ENCODE peak calls at places on chromosomes 5 and 9, in six cellular contexts. J is H1, S is Karpas-422, I is IMR-90, F is fibroblast of lung, V is neural progenitor cell. Y is an unnamed sample.

GRCh38 chr9:88583901-88584596 is 49.1 kb downstream of the NXNL2 start:
- DNase-seq in J (no peak), S (peak; percentile 69), I (peak; percentile 85), F (peak; percentile 65), V (peak; percentile 45), Y (peak; percentile 5)

GRCh38 chr9:114086607-114087006 is 8.5 kb upstream of the AMBP start:
- DNase-seq in J (no peak), S (no peak), I (no peak), F (no peak), V (no peak), Y (no peak)

GRCh38 chr5:137056676-137057075 is 442.4 kb downstream of the SPOCK1 start:
- DNase-seq in J (no peak), S (no peak), I (no peak), F (no peak), V (no peak), Y (no peak)

GRCh38 chr5:140358738-140359310 is 1.2 kb upstream of the SLC4A9 start:
- DNase-seq in J (no peak), S (no peak), I (peak; percentile 51), F (peak; percentile 42), V (peak; percentile 87), Y (no peak)

GRCh38 chr9:117704024-117704575 is at the start of gene TLR4:
- DNase-seq in J (no peak), S (peak; percentile 95), I (no peak), F (peak; percentile 38), V (peak; percentile 17), Y (peak; percentile 90)

GRCh38 chr5:25448190-25448621 is 803.4 kb upstream of the CDH10 start:
- DNase-seq in J (no peak), S (no peak), I (no peak), F (no peak), V (peak; percentile 30), Y (no peak)

GRCh38 chr5:159504106-159504856 is 174.0 kb upstream of the IL12B start:
- DNase-seq in J (no peak), S (no peak), I (peak; percentile 45), F (peak; percentile 28), V (no peak), Y (no peak)

GRCh38 chr9:113011911-113012381 is at the start of gene ZNF883:
- DNase-seq in J (peak; percentile 33), S (no peak), I (peak; percentile 55), F (peak; percentile 80), V (peak; percentile 74), Y (no peak)

GRCh38 chr5:174903333-174903732 is 179.0 kb downstream of the MSX2 start:
- DNase-seq in J (no peak), S (peak; percentile 53), I (no peak), F (no peak), V (no peak), Y (no peak)

GRCh38 chr9:98771209-98771874 is 25.0 kb downstream of the ANKS6 start:
- DNase-seq in J (no peak), S (no peak), I (no peak), F (no peak), V (no peak), Y (no peak)

GRCh38 chr5:2330731-2331130 is 420.7 kb downstream of the IRX2 start:
- DNase-seq in J (no peak), S (no peak), I (no peak), F (no peak), V (no peak), Y (no peak)

GRCh38 chr5:115402822-115403577 is 106.5 kb upstream of the CCDC112 start:
- DNase-seq in J (no peak), S (no peak), I (peak; percentile 78), F (peak; percentile 73), V (no peak), Y (no peak)

GRCh38 chr5:53130206-53130605 is 20.6 kb upstream of the MOCS2 start:
- DNase-seq in J (no peak), S (no peak), I (peak; percentile 26), F (peak; percentile 44), V (no peak), Y (no peak)

DNA sequence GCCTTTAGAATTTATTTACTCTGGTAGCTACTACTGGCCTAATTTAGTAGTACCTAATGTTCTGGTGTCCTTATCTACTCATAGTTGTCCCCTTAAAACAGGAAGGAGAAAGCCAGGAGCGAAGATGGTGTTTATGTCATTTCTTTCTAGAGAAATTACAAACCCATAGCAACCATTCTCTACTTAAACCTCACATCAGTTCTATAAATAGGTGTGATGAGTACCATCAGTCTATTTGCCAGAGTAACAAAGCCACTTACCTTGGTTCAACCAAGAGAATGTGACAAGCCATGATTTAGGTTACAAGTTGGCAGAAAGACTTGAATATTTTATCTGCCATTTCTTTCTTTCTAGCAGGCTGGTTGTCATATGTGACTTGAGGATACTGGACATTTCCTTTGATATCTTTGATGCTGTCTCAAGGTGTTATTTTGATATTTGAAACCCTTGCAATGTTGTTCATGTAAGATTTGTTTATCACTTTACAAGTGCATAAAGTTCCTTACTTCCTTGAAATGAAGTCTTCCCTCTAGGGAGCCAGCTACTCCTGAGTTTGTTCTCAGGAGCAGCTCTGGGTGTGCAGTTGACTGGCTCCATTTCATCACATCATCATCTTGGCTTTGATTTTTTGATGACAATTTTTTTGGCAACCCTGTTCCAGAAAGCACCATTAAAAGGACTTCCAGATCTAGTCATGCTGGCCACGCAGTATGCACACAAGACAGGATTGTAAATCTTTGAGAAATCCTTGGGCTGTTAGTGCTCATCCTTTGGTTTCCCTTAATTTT is 286.8 kb downstream of the ARHGAP26 start:
- DNase-seq in J (no peak), S (no peak), I (no peak), F (no peak), V (no peak), Y (no peak)
- H2AFZ ChIP-seq in J (no peak overlapping the region), S (no peak overlapping the region), I (no peak overlapping the region), F (no peak overlapping the region), V (no peak overlapping the region), Y (no peak overlapping the region)

GRCh38 chr5:72106922-72107873 is at the start of gene MAP1B:
- DNase-seq in J (peak; percentile 92), S (no peak), I (peak; percentile 73), F (peak; percentile 58), V (peak; percentile 98), Y (no peak)
- H2AFZ ChIP-seq in J (peak within 1 kb of the TSS; percentile 92), S (no peak within 1 kb of the TSS), I (peak within 1 kb of the TSS; percentile 95), F (peak within 1 kb of the TSS; percentile 62), V (peak within 1 kb of the TSS; percentile 60), Y (no peak within 1 kb of the TSS)

GRCh38 chr9:127856094-127856740 is 1.8 kb upstream of the ENG start:
- DNase-seq in J (no peak), S (no peak), I (no peak), F (no peak), V (no peak), Y (no peak)

GRCh38 chr9:127854169-127854833 is at the start of gene ENG:
- DNase-seq in J (no peak), S (no peak), I (peak; percentile 59), F (peak; percentile 57), V (no peak), Y (no peak)

GRCh38 chr9:127852829-127853228 is 1.6 kb downstream of the ENG start:
- DNase-seq in J (no peak), S (no peak), I (no peak), F (no peak), V (no peak), Y (no peak)

GRCh38 chr9:127855522-127855921 is 1.1 kb upstream of the ENG start:
- DNase-seq in J (no peak), S (no peak), I (no peak), F (no peak), V (no peak), Y (no peak)

GRCh38 chr9:127853312-127854168 is 918 bp downstream of the ENG start:
- DNase-seq in J (no peak), S (no peak), I (no peak), F (peak; percentile 39), V (no peak), Y (no peak)
- H2AFZ ChIP-seq in J (no peak overlapping the region), S (no peak overlapping the region), I (peak overlapping the region; percentile 91), F (no peak overlapping the region), V (no peak overlapping the region), Y (no peak overlapping the region)

GRCh38 chr5:149551227-149552037 is at the start of gene CSNK1A1:
- DNase-seq in J (peak; percentile 97), S (peak; percentile 99), I (peak; percentile 98), F (peak; percentile 98), V (peak; percentile 99), Y (peak; percentile 99)

GRCh38 chr5:149552761-149553160 is 1.5 kb upstream of the CSNK1A1 start:
- DNase-seq in J (no peak), S (no peak), I (no peak), F (no peak), V (no peak), Y (no peak)

GRCh38 chr5:149550267-149550582 is 1.0 kb downstream of the CSNK1A1 start:
- DNase-seq in J (no peak), S (peak; percentile 57), I (peak; percentile 71), F (peak; percentile 77), V (no peak), Y (no peak)

GRCh38 chr5:149550608-149551226 is 522 bp downstream of the CSNK1A1 start:
- DNase-seq in J (no peak), S (peak; percentile 63), I (no peak), F (no peak), V (peak; percentile 38), Y (peak; percentile 43)

GRCh38 chr5:149552038-149552494 is 827 bp upstream of the CSNK1A1 start:
- DNase-seq in J (no peak), S (no peak), I (no peak), F (no peak), V (no peak), Y (no peak)
- H2AFZ ChIP-seq in J (no peak overlapping the region), S (peak overlapping the region; percentile 84), I (no peak overlapping the region), F (no peak overlapping the region), V (peak overlapping the region; percentile 91), Y (peak overlapping the region; percentile 59)

GRCh38 chr9:121213136-121213806 is 11.6 kb upstream of the RAB14 start:
- DNase-seq in J (peak; percentile 74), S (peak; percentile 92), I (peak; percentile 85), F (peak; percentile 86), V (peak; percentile 91), Y (peak; percentile 84)
- H2AFZ ChIP-seq in J (no peak overlapping the region), S (peak overlapping the region; percentile 96), I (peak overlapping the region; percentile 78), F (peak overlapping the region; percentile 88), V (peak overlapping the region; percentile 10), Y (peak overlapping the region; percentile 91)

GRCh38 chr9:82234160-82234943 is 245.8 kb downstream of the SPATA31D1 start:
- DNase-seq in J (no peak), S (no peak), I (no peak), F (no peak), V (no peak), Y (peak; percentile 45)
- H2AFZ ChIP-seq in J (peak overlapping the region; percentile 42), S (no peak overlapping the region), I (no peak overlapping the region), F (no peak overlapping the region), V (no peak overlapping the region), Y (peak overlapping the region; percentile 88)

DNA sequence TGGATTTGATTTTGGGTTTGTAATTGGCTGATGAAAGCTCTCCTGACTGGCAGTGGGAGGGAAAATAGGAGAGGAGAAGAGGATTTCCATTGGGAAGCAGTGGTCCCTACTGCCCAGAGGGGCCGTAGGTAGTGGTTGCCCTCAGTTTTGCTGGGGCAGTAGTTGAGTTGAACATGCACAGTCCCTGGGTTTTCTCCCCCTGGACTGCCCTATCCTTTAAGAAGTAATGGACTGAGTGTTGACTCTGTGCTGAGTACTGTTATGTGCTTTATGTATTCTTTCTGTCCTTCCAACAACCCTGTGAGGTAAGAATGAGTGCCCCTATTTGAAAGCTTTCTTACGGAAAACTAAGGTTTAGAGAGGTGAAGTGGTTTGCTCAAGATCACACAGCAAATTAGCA is 111.2 kb upstream of the RPS23 start:
- DNase-seq in J (no peak), S (no peak), I (no peak), F (no peak), V (no peak), Y (no peak)
- H2AFZ ChIP-seq in J (no peak overlapping the region), S (no peak overlapping the region), I (no peak overlapping the region), F (no peak overlapping the region), V (no peak overlapping the region), Y (no peak overlapping the region)

GRCh38 chr9:97555164-97555563 is 53.7 kb downstream of the TMOD1 start:
- DNase-seq in J (no peak), S (no peak), I (peak; percentile 13), F (peak; percentile 42), V (peak; percentile 63), Y (no peak)
- H2AFZ ChIP-seq in J (no peak overlapping the region), S (no peak overlapping the region), I (no peak overlapping the region), F (no peak overlapping the region), V (peak overlapping the region; percentile 57), Y (no peak overlapping the region)